ENCODE peak calls at places on chromosome 2, in eight cellular contexts. X is neural crest cell, B is fibroblast of pulmonary artery, R is IMR-90, C is Calu3, L is GM10248, G is AG09309, I is psoas muscle. Y is an unnamed sample.

GRCh38 chr2:240021488-240022104 is 3.5 kb downstream of the NDUFA10 start:
- DNase-seq in X (peak; percentile 70), B (peak; percentile 70), R (peak; percentile 47), C (peak; percentile 85), L (peak; percentile 79), G (no peak), I (peak; percentile 61), Y (peak; percentile 48)

GRCh38 chr2:56981554-56981953 is 797.8 kb downstream of the CCDC85A start:
- DNase-seq in X (no peak), B (no peak), R (no peak), C (no peak), L (no peak), G (no peak), I (no peak), Y (no peak)

GRCh38 chr2:155947069-155947468 is 385.5 kb downstream of the NR4A2 start:
- DNase-seq in X (no peak), B (no peak), R (no peak), C (no peak), L (no peak), G (no peak), I (no peak), Y (no peak)

GRCh38 chr2:44564752-44565151 is 203.0 kb downstream of the CAMKMT start:
- DNase-seq in X (no peak), B (no peak), R (no peak), C (no peak), L (no peak), G (no peak), I (no peak), Y (no peak)

GRCh38 chr2:198657520-198658121 is 800.1 kb downstream of the SATB2 start:
- DNase-seq in X (peak; percentile 14), B (peak; percentile 7), R (peak; percentile 29), C (peak; percentile 50), L (no peak), G (peak; percentile 8), I (no peak), Y (no peak)

GRCh38 chr2:44768438-44769236 is 172.9 kb upstream of the SIX3 start:
- DNase-seq in X (no peak), B (no peak), R (no peak), C (no peak), L (no peak), G (no peak), I (no peak), Y (no peak)

GRCh38 chr2:143428700-143429099 is 299.5 kb downstream of the ARHGAP15 start:
- DNase-seq in X (no peak), B (no peak), R (no peak), C (no peak), L (no peak), G (no peak), I (no peak), Y (no peak)

GRCh38 chr2:202589582-202589949 is 45.2 kb upstream of the FAM117B start:
- DNase-seq in X (no peak), B (no peak), R (no peak), C (no peak), L (no peak), G (no peak), I (no peak), Y (no peak)

GRCh38 chr2:126776701-126777619 is 121.0 kb downstream of the GYPC start:
- DNase-seq in X (peak; percentile 88), B (peak; percentile 77), R (peak; percentile 62), C (peak; percentile 82), L (peak; percentile 81), G (peak; percentile 11), I (peak; percentile 84), Y (peak; percentile 74)

GRCh38 chr2:65382776-65383357 is 49.5 kb downstream of the SPRED2 start:
- DNase-seq in X (no peak), B (peak; percentile 84), R (peak; percentile 98), C (peak; percentile 92), L (peak; percentile 81), G (peak; percentile 72), I (peak; percentile 83), Y (peak; percentile 38)

GRCh38 chr2:57549642-57550102 is 496.9 kb upstream of the VRK2 start:
- DNase-seq in X (no peak), B (no peak), R (no peak), C (peak; percentile 14), L (peak; percentile 4), G (no peak), I (no peak), Y (no peak)

GRCh38 chr2:36371963-36372391 is 16.4 kb downstream of the CRIM1 start:
- DNase-seq in X (no peak), B (peak; percentile 91), R (peak; percentile 84), C (no peak), L (no peak), G (peak; percentile 77), I (no peak), Y (no peak)

GRCh38 chr2:949894-950626 is 589 bp upstream of the SNTG2 start:
- DNase-seq in X (no peak), B (no peak), R (no peak), C (no peak), L (no peak), G (no peak), I (no peak), Y (no peak)

DNA sequence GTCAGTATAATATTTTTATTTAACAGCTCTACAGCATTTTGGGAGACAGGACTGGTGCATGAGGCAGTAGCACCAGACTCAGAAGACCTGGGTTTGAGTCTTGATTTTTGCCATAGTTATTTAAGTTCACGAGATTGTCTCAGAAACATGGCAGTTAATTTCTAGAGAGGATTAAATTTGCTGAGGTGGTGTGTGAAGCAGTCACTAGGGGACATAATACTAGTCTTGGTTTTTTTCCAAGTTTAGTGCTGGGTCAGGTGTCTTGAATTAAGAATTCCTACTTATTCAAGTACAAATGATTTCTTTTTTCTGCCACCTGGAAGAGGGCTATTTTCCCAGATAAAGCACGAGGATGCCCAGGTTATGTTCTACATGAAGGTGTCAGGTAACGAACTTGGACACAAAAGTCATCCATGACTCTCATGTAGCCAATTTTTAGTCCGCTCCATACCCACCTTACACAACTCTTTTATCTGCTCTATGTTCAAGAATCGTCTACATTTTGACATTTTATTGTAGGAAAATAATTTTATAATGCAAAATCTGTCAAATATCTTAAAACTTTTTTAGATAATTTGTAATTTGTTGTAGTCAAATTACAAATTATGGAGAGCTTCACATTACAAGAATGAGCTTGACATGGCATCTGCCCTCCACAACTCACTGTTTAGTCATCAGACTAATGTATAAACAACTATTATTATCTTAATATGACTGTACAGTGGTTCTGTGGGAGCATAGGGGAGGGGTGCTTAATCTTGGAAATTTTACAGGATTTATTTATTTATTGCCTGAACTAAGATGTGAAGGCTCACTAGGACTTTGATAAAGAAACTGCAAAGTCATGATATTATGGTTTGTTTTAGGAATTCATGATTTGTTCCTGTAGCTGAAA is 1.6 kb downstream of the MARCHF7 start:
- DNase-seq in X (no peak), B (peak; percentile 43), R (peak; percentile 88), C (no peak), L (no peak), G (no peak), I (no peak), Y (no peak)
- TF ChIP-seq CTCF in X (peak; percentile 27), B (no peak), R (no peak), C (no peak), L (no peak), G (no peak), I (no peak), Y (no peak)

GRCh38 chr2:228697456-228697855 is 516.0 kb upstream of the SPHKAP start:
- DNase-seq in X (no peak), B (no peak), R (no peak), C (no peak), L (no peak), G (no peak), I (no peak), Y (no peak)

GRCh38 chr2:228700638-228701037 is 519.2 kb upstream of the SPHKAP start:
- DNase-seq in X (no peak), B (peak; percentile 84), R (peak; percentile 51), C (no peak), L (no peak), G (no peak), I (no peak), Y (no peak)

GRCh38 chr2:228698963-228699362 is 517.5 kb upstream of the SPHKAP start:
- DNase-seq in X (no peak), B (no peak), R (no peak), C (no peak), L (no peak), G (no peak), I (no peak), Y (no peak)

GRCh38 chr2:228699888-228700287 is 518.4 kb upstream of the SPHKAP start:
- DNase-seq in X (no peak), B (no peak), R (no peak), C (no peak), L (no peak), G (no peak), I (no peak), Y (no peak)

DNA sequence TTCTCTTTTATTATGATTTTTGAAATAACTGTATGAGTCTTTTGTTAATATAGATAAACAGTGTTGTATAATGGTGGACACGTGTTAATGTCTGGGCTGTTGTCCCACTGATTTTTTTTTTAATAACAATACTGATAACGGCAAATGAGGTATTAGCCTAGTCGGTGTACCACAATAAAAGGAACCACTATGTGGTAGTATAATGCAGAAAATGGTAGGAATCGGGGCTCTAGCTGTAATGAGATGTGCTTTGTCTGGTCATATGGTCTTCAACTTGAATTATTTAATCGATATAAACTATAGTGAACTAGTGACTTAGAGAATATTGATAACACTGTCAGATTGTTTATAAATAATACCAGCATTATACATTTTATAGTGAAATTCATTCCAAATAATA is 517.9 kb upstream of the SPHKAP start:
- DNase-seq in X (no peak), B (peak; percentile 72), R (peak; percentile 6), C (no peak), L (no peak), G (no peak), I (no peak), Y (no peak)
- TF ChIP-seq CTCF in X (no peak), B (peak; percentile 40), R (no peak), C (no peak), L (no peak), G (no peak), I (no peak), Y (no peak)

DNA sequence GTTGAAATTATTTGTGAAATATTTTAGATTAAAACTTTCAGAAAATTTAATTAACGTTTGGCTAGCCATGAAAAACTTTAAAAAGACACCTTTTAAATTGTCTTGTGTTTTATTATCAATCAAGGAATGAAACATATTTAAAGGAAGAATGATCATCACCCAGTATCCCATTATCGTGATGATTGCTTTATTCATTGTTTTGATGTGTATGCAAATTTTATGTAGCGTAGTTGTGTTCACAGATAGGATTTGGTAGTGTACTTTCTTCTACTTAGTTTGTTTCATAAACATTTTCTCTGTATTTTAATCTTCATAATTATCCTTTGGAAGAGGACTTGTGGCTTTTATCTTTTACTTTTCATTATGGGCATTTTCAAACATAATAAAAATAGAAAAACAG is 7.8 kb downstream of the GRHL1 start:
- DNase-seq in X (no peak), B (no peak), R (no peak), C (no peak), L (no peak), G (no peak), I (no peak), Y (no peak)
- TF ChIP-seq CTCF in X (no peak), B (no peak), R (no peak), C (no peak), L (no peak), G (no peak), I (no peak), Y (no peak)

GRCh38 chr2:16130906-16131400 is 190.6 kb downstream of the MYCN start:
- DNase-seq in X (no peak), B (no peak), R (no peak), C (no peak), L (no peak), G (no peak), I (no peak), Y (no peak)
- TF ChIP-seq CTCF in X (no peak), B (no peak), R (no peak), C (no peak), L (no peak), G (no peak), I (no peak), Y (no peak)